ENCODE peak calls at places on chromosomes 6 and 20, in five cellular contexts. X is CD8-positive, alpha-beta memory T cell; T is neural progenitor cell; L is endodermal cell; N is ovary. A is an unnamed sample.
A peak's percentile ranks its signal among the peaks of the same experiment; 100 is the strongest.

GRCh38 chr6:30570263-30570662 is 979 bp upstream of the ABCF1 start:
- DNase-seq in T (peak; percentile 11), L (peak; percentile 62), X (no peak), N (no peak), A (no peak)

GRCh38 chr20:29689411-29690225 is 1567.8 kb upstream of the DEFB115 start:
- DNase-seq in L (no peak), N (no peak), X (no peak), T (no peak), A (peak; percentile 28)

GRCh38 chr6:116663308-116663707 is 5.3 kb downstream of the ZUP1 start:
- DNase-seq in T (no peak), L (no peak), N (no peak), X (no peak), A (no peak)

GRCh38 chr6:148269386-148269785 is 73.3 kb upstream of the SASH1 start:
- DNase-seq in L (no peak), T (no peak), X (no peak), N (no peak), A (no peak)

GRCh38 chr6:70371454-70372105 is 41.7 kb upstream of the FAM135A start:
- DNase-seq in X (no peak), L (no peak), T (peak; percentile 28), N (no peak), A (no peak)

GRCh38 chr6:41638801-41639555 is 710 bp downstream of the MDFI start:
- DNase-seq in X (no peak), T (peak; percentile 73), N (peak; percentile 66), L (peak; percentile 85), A (no peak)

GRCh38 chr6:5215181-5215580 is 45.6 kb downstream of the LYRM4 start:
- DNase-seq in X (no peak), N (no peak), T (no peak), L (no peak), A (no peak)

GRCh38 chr6:47700051-47700450 is 1.7 kb downstream of the ADGRF4 start:
- DNase-seq in N (no peak), L (no peak), X (no peak), T (no peak), A (no peak)

GRCh38 chr6:13302751-13303667 is 25.3 kb downstream of the TBC1D7 start:
- DNase-seq in X (peak; percentile 12), T (no peak), L (peak; percentile 11), N (peak; percentile 29), A (peak; percentile 37)

GRCh38 chr6:91754691-91755090 is 1167.8 kb upstream of the MAP3K7 start:
- DNase-seq in X (no peak), T (no peak), N (no peak), L (no peak), A (no peak)

GRCh38 chr6:126268087-126268486 is 71.8 kb upstream of the CENPW start:
- DNase-seq in X (no peak), N (no peak), L (no peak), T (peak; percentile 1), A (no peak)

GRCh38 chr20:36808317-36809257 is 35.0 kb upstream of the DSN1 start:
- DNase-seq in X (peak; percentile 62), T (peak; percentile 69), N (no peak), L (peak; percentile 92), A (peak; percentile 58)

GRCh38 chr6:139240161-139241010 is 51.4 kb downstream of the TXLNB start:
- DNase-seq in N (no peak), T (no peak), X (no peak), L (no peak), A (no peak)

GRCh38 chr6:136284909-136285308 is 4.7 kb downstream of the BCLAF1 start:
- DNase-seq in X (no peak), T (no peak), L (no peak), N (no peak), A (no peak)

GRCh38 chr6:137878810-137879285 is 11.8 kb downstream of the TNFAIP3 start:
- DNase-seq in L (peak; percentile 95), X (no peak), T (peak; percentile 84), N (no peak), A (peak; percentile 77)

GRCh38 chr6:137880633-137881521 is 13.8 kb downstream of the TNFAIP3 start:
- DNase-seq in T (no peak), N (no peak), X (no peak), L (no peak), A (peak; percentile 49)

GRCh38 chr6:137881522-137881886 is 14.4 kb downstream of the TNFAIP3 start:
- DNase-seq in N (no peak), L (no peak), T (no peak), X (peak; percentile 39), A (no peak)

GRCh38 chr6:137879301-137879700 is 12.2 kb downstream of the TNFAIP3 start:
- DNase-seq in N (no peak), T (no peak), L (no peak), X (no peak), A (no peak)

GRCh38 chr6:137879885-137880430 is 12.9 kb downstream of the TNFAIP3 start:
- DNase-seq in X (no peak), T (no peak), N (no peak), L (peak; percentile 43), A (no peak)
- H3K36me3 ChIP-seq in X (peaks cover 74% of the 10 kb centered on the region), T (peaks cover 5% of the 10 kb centered on the region), N (no peaks in the 10 kb centered on the region), L (peaks cover 53% of the 10 kb centered on the region), A (peaks cover 84% of the 10 kb centered on the region)

DNA sequence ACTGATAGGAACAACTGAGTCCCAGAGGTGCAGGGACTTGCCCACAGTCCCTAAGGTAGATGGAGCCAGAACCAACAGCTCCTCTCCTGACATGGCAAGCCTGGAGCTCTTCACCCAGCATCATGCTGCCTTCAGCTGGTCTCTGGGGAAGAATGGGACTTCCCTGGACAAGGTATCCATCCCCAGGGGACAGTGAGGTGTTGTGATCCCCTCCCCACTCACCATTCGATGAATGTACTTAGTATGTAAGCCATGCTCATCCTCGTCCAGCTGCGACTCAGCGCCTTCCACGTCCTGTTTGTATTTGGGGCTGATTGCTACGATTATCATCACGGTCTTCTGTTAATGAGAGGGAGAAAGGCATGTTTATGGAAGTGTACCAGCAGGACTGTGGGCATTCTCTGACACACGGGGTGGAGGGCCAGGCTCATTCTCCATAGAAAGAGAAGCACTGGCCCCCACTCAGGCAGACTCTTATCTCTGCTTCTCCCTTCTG is 39.4 kb downstream of the TRAF3IP2 start:
- DNase-seq in T (no peak), N (no peak), X (no peak), L (no peak), A (no peak)
- H3K36me3 ChIP-seq in T (no peaks in the 10 kb centered on the region), N (no peaks in the 10 kb centered on the region), X (peaks cover 10% of the 10 kb centered on the region), L (peaks cover 65% of the 10 kb centered on the region), A (peaks cover 34% of the 10 kb centered on the region)

DNA sequence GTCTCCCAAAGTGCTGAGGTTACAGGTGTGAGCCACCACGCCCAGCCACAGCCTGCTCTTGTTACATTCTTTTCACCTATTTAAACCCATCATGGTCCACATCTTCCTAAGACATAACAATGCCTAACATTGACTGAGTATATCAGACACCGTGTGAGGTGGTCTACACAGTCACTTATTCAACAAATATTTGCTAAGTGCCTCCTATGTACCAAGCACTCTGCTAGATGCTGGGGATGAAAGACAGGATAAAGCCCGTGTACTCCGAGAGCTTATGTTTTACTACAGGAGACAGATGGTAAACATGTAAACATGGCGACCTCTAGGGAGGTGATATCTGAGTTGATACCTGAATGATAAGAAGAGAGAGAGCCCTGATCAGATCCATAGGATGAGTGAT is 12.7 kb downstream of the BCL2L1 start:
- DNase-seq in L (no peak), X (no peak), T (no peak), N (no peak), A (no peak)
- H3K36me3 ChIP-seq in L (peaks cover 42% of the 10 kb centered on the region), X (peaks cover 31% of the 10 kb centered on the region), T (peaks cover 4% of the 10 kb centered on the region), N (no peaks in the 10 kb centered on the region), A (peaks cover 50% of the 10 kb centered on the region)

GRCh38 chr6:109383438-109383940 is 1.2 kb upstream of the CD164 start:
- DNase-seq in L (no peak), N (no peak), X (no peak), T (no peak), A (no peak)

GRCh38 chr6:109393882-109394281 is 11.6 kb upstream of the CD164 start:
- DNase-seq in N (no peak), T (no peak), L (no peak), X (no peak), A (no peak)

GRCh38 chr6:109382576-109383437 is 540 bp upstream of the CD164 start:
- DNase-seq in N (peak; percentile 93), L (peak; percentile 96), X (peak; percentile 86), T (peak; percentile 96), A (peak; percentile 94)

GRCh38 chr6:109389650-109390274 is 7.5 kb upstream of the CD164 start:
- DNase-seq in L (no peak), T (no peak), X (no peak), N (no peak), A (no peak)

GRCh38 chr6:109388265-109388664 is 6.0 kb upstream of the CD164 start:
- DNase-seq in L (no peak), X (no peak), T (no peak), N (no peak), A (no peak)
- H3K36me3 ChIP-seq in L (no peaks in the 10 kb centered on the region), X (no peaks in the 10 kb centered on the region), T (no peaks in the 10 kb centered on the region), N (no peaks in the 10 kb centered on the region), A (no peaks in the 10 kb centered on the region)

GRCh38 chr20:35117148-35117547 is 24.5 kb upstream of the TRPC4AP start:
- DNase-seq in L (no peak), N (no peak), T (no peak), X (no peak), A (no peak)
- H3K36me3 ChIP-seq in L (peaks cover 41% of the 10 kb centered on the region), N (no peaks in the 10 kb centered on the region), T (no peaks in the 10 kb centered on the region), X (peaks cover 30% of the 10 kb centered on the region), A (peaks cover 71% of the 10 kb centered on the region)

GRCh38 chr20:32140603-32141002 is 31.1 kb downstream of the TM9SF4 start:
- DNase-seq in X (no peak), L (no peak), N (no peak), T (no peak), A (no peak)

GRCh38 chr20:32141465-32141980 is 32.0 kb downstream of the TM9SF4 start:
- DNase-seq in T (no peak), X (no peak), N (peak; percentile 6), L (no peak), A (no peak)

GRCh38 chr20:32142991-32143390 is 33.5 kb downstream of the TM9SF4 start:
- DNase-seq in N (peak; percentile 6), X (no peak), T (no peak), L (no peak), A (no peak)

GRCh38 chr20:32149566-32150170 is 40.2 kb downstream of the TM9SF4 start:
- DNase-seq in X (no peak), T (no peak), N (no peak), L (no peak), A (no peak)

GRCh38 chr20:32144898-32145662 is 35.6 kb downstream of the TM9SF4 start:
- DNase-seq in N (peak; percentile 4), L (no peak), X (no peak), T (no peak), A (no peak)
- H3K36me3 ChIP-seq in N (no peaks in the 10 kb centered on the region), L (peaks cover 90% of the 10 kb centered on the region), X (peaks cover 66% of the 10 kb centered on the region), T (peaks cover 11% of the 10 kb centered on the region), A (peaks cover 92% of the 10 kb centered on the region)

GRCh38 chr6:83169511-83169910 is 23.6 kb downstream of the PGM3 start:
- DNase-seq in L (no peak), T (no peak), X (no peak), N (no peak), A (no peak)

GRCh38 chr6:83169096-83169495 is 24.0 kb downstream of the PGM3 start:
- DNase-seq in L (no peak), N (no peak), T (no peak), X (no peak), A (no peak)

GRCh38 chr6:83168556-83168955 is 24.5 kb downstream of the PGM3 start:
- DNase-seq in T (no peak), X (no peak), L (no peak), N (no peak), A (no peak)

GRCh38 chr6:83167726-83168278 is 25.3 kb downstream of the PGM3 start:
- DNase-seq in X (no peak), T (no peak), N (no peak), L (no peak), A (no peak)
- H3K36me3 ChIP-seq in X (peaks cover 31% of the 10 kb centered on the region), T (peaks cover 32% of the 10 kb centered on the region), N (no peaks in the 10 kb centered on the region), L (peaks cover 94% of the 10 kb centered on the region), A (peaks cover 100% of the 10 kb centered on the region)